ENCODE peak calls at places on chromosomes 3 and 15, in six cellular contexts. D, R, M, X, C and P are unnamed samples.

GRCh38 chr3:9349321-9350117 is 13.3 kb upstream of the THUMPD3 start:
- DNase-seq in M (no peak), R (no peak), D (no peak), X (no peak), C (no peak), P (no peak)

GRCh38 chr3:66177026-66177425 is 43.8 kb upstream of the SLC25A26 start:
- DNase-seq in X (no peak), R (no peak), M (no peak), C (no peak), D (no peak), P (no peak)

GRCh38 chr3:139427283-139428060 is 38.0 kb upstream of the COPB2 start:
- DNase-seq in R (peak), C (peak), D (no peak), X (peak), M (no peak), P (no peak)

GRCh38 chr3:193573403-193573802 is 18.7 kb upstream of the ATP13A4 start:
- DNase-seq in D (no peak), M (no peak), X (no peak), R (no peak), C (no peak), P (no peak)

GRCh38 chr3:57434041-57434440 is 110.1 kb downstream of the DNAH12 start:
- DNase-seq in R (no peak), X (peak), M (no peak), C (no peak), D (no peak), P (no peak)

GRCh38 chr15:58477228-58477627 is 45.4 kb downstream of the LIPC start:
- DNase-seq in C (no peak), X (no peak), M (no peak), R (no peak), D (no peak), P (no peak)

GRCh38 chr3:45486136-45486535 is 97.8 kb downstream of the LARS2 start:
- DNase-seq in M (no peak), R (no peak), X (no peak), D (no peak), C (no peak), P (no peak)

GRCh38 chr3:90033242-90033641 is 925.8 kb downstream of the EPHA3 start:
- DNase-seq in M (no peak), C (no peak), D (no peak), R (no peak), X (no peak), P (no peak)

GRCh38 chr3:56823421-56823926 is 21.7 kb upstream of the ARHGEF3 start:
- DNase-seq in R (no peak), X (no peak), M (no peak), C (no peak), D (no peak), P (no peak)